ENCODE peak calls at places on chromosomes 2 and 18, in five cellular contexts. I, C, B, W and Q are unnamed samples.

GRCh38 chr2:8822218-8822617 is 15.2 kb downstream of the KIDINS220 start:
- DNase-seq in I (peak; percentile 58), C (no peak), B (no peak), W (peak; percentile 20), Q (no peak)

GRCh38 chr18:2994603-2995432 is 18.1 kb downstream of the LPIN2 start:
- DNase-seq in I (no peak), C (peak; percentile 45), B (no peak), W (no peak), Q (no peak)

GRCh38 chr18:49609416-49610284 is 47.8 kb downstream of the LIPG start:
- DNase-seq in I (no peak), C (no peak), B (peak; percentile 68), W (peak; percentile 53), Q (peak; percentile 65)

GRCh38 chr2:74891136-74891764 is 57.3 kb downstream of the HK2 start:
- DNase-seq in I (no peak), C (no peak), B (no peak), W (no peak), Q (no peak)

GRCh38 chr2:46537624-46538023 is 58.3 kb downstream of the TMEM247 start:
- DNase-seq in I (peak; percentile 35), C (no peak), B (no peak), W (no peak), Q (no peak)

GRCh38 chr2:200788129-200788718 is 23.5 kb upstream of the BZW1 start:
- DNase-seq in I (peak; percentile 50), C (no peak), B (peak; percentile 60), W (peak; percentile 68), Q (peak; percentile 94)

GRCh38 chr2:174815524-174815923 is 51.3 kb upstream of the CHRNA1 start:
- DNase-seq in I (no peak), C (no peak), B (peak; percentile 28), W (peak; percentile 68), Q (no peak)

GRCh38 chr18:48777026-48777736 is 173.6 kb downstream of the SMAD7 start:
- DNase-seq in I (peak; percentile 42), C (peak; percentile 83), B (no peak), W (peak; percentile 61), Q (peak; percentile 30)

GRCh38 chr2:131029812-131030211 is 63.4 kb downstream of the FAM168B start:
- DNase-seq in I (no peak), C (no peak), B (no peak), W (no peak), Q (no peak)

GRCh38 chr2:36680012-36680411 is 16.5 kb upstream of the VIT start:
- DNase-seq in I (peak; percentile 39), C (no peak), B (no peak), W (no peak), Q (no peak)

GRCh38 chr18:2923464-2923863 is 76.7 kb downstream of the EMILIN2 start:
- DNase-seq in I (no peak), C (no peak), B (no peak), W (no peak), Q (peak; percentile 15)

GRCh38 chr2:38925982-38926381 is 36.3 kb downstream of the ARHGEF33 start:
- DNase-seq in I (no peak), C (no peak), B (no peak), W (no peak), Q (no peak)

GRCh38 chr2:190501702-190502407 is 32.7 kb downstream of the NEMP2 start:
- DNase-seq in I (no peak), C (no peak), B (peak; percentile 4), W (peak; percentile 12), Q (no peak)
- H3K4me3 ChIP-seq in I (no peak overlapping the region), C (no peak overlapping the region), B (no peak overlapping the region), W (no peak overlapping the region), Q (no peak overlapping the region)

GRCh38 chr18:57762686-57763085 is 40.4 kb downstream of the ATP8B1 start:
- DNase-seq in I (no peak), C (no peak), B (no peak), W (no peak), Q (no peak)
- H3K27ac ChIP-seq in I (no peak overlapping the region), C (no peak overlapping the region), B (no peak overlapping the region), W (no peak overlapping the region), Q (no peak overlapping the region)

GRCh38 chr18:63410792-63411191 is 11.5 kb downstream of the VPS4B start:
- DNase-seq in I (peak; percentile 70), C (no peak), B (peak; percentile 67), W (peak; percentile 83), Q (peak; percentile 83)

GRCh38 chr18:63409301-63409700 is 13.0 kb downstream of the VPS4B start:
- DNase-seq in I (peak; percentile 73), C (no peak), B (peak; percentile 28), W (no peak), Q (peak; percentile 80)

GRCh38 chr18:63407734-63408133 is 14.5 kb downstream of the VPS4B start:
- DNase-seq in I (no peak), C (no peak), B (no peak), W (no peak), Q (no peak)

GRCh38 chr18:63402246-63403164 is 19.8 kb downstream of the VPS4B start:
- DNase-seq in I (no peak), C (no peak), B (no peak), W (no peak), Q (peak; percentile 48)

DNA sequence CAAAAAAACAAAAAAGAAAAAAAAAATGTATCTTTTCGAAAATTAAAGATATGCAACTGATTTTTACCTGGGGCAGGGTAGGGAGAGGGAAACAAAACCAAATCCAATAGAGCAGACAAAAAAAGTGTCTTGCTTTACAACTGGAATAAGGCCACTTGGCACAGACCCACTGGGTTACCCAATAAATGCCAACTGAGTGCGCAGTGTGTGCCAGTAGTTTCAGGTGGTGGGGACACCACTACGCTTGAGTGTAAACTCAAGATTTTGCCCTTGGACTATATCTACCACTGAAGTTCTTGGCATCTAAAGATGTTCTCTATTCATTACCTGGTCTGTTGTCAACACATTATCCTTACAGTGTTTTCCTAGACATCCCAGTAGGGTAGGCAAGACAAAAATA is 16.3 kb downstream of the VPS4B start:
- DNase-seq in I (no peak), C (no peak), B (no peak), W (no peak), Q (no peak)
- H3K79me2 ChIP-seq in I (peaks cover 20% of the 10 kb centered on the region), C (peaks cover 60% of the 10 kb centered on the region), B (peaks cover 34% of the 10 kb centered on the region), W (peaks cover 72% of the 10 kb centered on the region), Q (peaks cover 45% of the 10 kb centered on the region)

DNA sequence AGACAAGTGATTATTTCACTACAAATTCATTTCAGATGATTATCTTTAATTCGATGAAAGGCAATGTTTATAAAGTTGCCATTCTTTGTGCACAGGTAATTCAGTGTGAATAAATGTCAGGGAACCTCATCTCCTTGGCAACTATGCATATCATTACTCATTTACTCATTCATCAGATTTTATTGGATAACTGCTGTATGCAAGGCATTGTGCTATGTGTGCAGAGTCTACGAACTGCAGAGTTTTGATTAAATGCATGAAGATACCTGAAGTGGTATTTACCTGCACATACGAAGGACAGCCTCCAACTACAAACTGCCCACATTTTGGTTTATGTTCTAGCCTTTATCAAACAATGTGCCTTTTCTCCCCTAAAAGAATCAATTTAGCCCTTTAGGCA is 3.5 kb downstream of the RND3 start:
- DNase-seq in I (no peak), C (no peak), B (no peak), W (peak; percentile 63), Q (peak; percentile 79)
- H3K4me3 ChIP-seq in I (peak overlapping the region; percentile 96), C (no peak overlapping the region), B (peak overlapping the region; percentile 100), W (peak overlapping the region; percentile 92), Q (peak overlapping the region; percentile 90)

DNA sequence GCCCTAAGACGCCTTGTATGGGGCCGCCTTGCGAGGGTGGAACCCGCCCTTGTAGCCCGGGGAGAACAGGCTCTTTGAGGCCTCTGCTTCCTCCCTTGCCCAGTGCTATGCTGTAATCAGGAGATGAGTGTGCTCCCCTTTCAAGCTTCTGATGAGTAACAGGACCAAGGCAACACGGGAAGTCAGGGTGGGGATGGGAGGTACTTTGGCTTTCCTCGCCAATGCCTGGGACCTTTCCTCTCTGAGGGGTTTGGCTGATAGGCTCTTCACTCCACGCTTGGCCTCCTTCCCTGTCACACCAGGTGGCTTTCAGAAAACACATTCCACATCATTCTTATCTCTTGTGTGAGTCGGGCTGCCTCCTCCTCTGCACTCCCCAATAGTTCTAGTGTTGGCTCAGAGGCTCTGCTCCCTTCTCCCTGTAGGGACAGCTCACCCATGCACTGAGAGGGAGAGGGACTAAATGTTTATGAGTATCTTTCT is 223.7 kb upstream of the TRIB2 start:
- DNase-seq in I (peak; percentile 65), C (no peak), B (peak; percentile 93), W (peak; percentile 86), Q (peak; percentile 84)
- H3K27ac ChIP-seq in I (no peak overlapping the region), C (no peak overlapping the region), B (peak overlapping the region; percentile 61), W (peak overlapping the region; percentile 41), Q (peak overlapping the region; percentile 34)

GRCh38 chr18:63135101-63135500 is 184.5 kb downstream of the BCL2 start:
- DNase-seq in I (no peak), C (no peak), B (no peak), W (no peak), Q (no peak)
- H3K79me2 ChIP-seq in I (no peaks in the 10 kb centered on the region), C (peaks cover 73% of the 10 kb centered on the region), B (no peaks in the 10 kb centered on the region), W (no peaks in the 10 kb centered on the region), Q (no peaks in the 10 kb centered on the region)

GRCh38 chr18:45567123-45567522 is 48.2 kb upstream of the SLC14A2 start:
- DNase-seq in I (peak; percentile 28), C (no peak), B (peak; percentile 74), W (peak; percentile 53), Q (no peak)

GRCh38 chr18:45562567-45563479 is 52.5 kb upstream of the SLC14A2 start:
- DNase-seq in I (no peak), C (no peak), B (no peak), W (no peak), Q (no peak)

GRCh38 chr18:45565280-45565970 is 49.9 kb upstream of the SLC14A2 start:
- DNase-seq in I (no peak), C (no peak), B (no peak), W (peak; percentile 11), Q (no peak)

GRCh38 chr18:45568017-45568416 is 47.3 kb upstream of the SLC14A2 start:
- DNase-seq in I (no peak), C (no peak), B (no peak), W (no peak), Q (no peak)

GRCh38 chr18:45566025-45566740 is 49.1 kb upstream of the SLC14A2 start:
- DNase-seq in I (peak; percentile 86), C (no peak), B (peak; percentile 97), W (peak; percentile 94), Q (no peak)
- H3K4me3 ChIP-seq in I (no peak overlapping the region), C (no peak overlapping the region), B (no peak overlapping the region), W (peak overlapping the region; percentile 40), Q (no peak overlapping the region)